ENCODE peak calls at places on chromosomes 6 and 20, in six cellular contexts. D, Q, M, A, O and S are unnamed samples.

GRCh38 chr20:20487811-20488210 is 119.9 kb downstream of the INSM1 start:
- DNase-seq in Q (no peak), O (no peak), A (peak), D (no peak), M (no peak), S (no peak)

GRCh38 chr20:63191400-63191799 is 24.5 kb downstream of the YTHDF1 start:
- DNase-seq in O (no peak), D (no peak), A (no peak), M (no peak), Q (no peak), S (no peak)

GRCh38 chr6:20058912-20059311 is 153.4 kb downstream of the MBOAT1 start:
- DNase-seq in A (no peak), M (no peak), D (no peak), O (no peak), Q (no peak), S (no peak)

GRCh38 chr20:62818592-62819493 is 2.0 kb downstream of the COL9A3 start:
- DNase-seq in A (peak), Q (no peak), O (peak), M (peak), D (no peak), S (no peak)

GRCh38 chr20:41249371-41249770 is 68.2 kb downstream of the ZHX3 start:
- DNase-seq in Q (no peak), O (peak), M (peak), A (peak), D (no peak), S (no peak)

GRCh38 chr6:47534063-47534462 is 56.5 kb downstream of the CD2AP start:
- DNase-seq in O (no peak), Q (no peak), A (no peak), M (no peak), D (no peak), S (no peak)

GRCh38 chr20:23117738-23118137 is 31.6 kb upstream of the CD93 start:
- DNase-seq in D (no peak), Q (no peak), O (no peak), A (no peak), M (no peak), S (no peak)

GRCh38 chr20:45221076-45221475 is at the start of gene SEMG2:
- DNase-seq in A (no peak), Q (no peak), D (no peak), O (no peak), M (no peak), S (no peak)

GRCh38 chr6:124131779-124132178 is 328.1 kb downstream of the NKAIN2 start:
- DNase-seq in Q (no peak), M (no peak), D (no peak), O (no peak), A (no peak), S (no peak)

GRCh38 chr6:41462980-41463930 is 82.9 kb upstream of the FOXP4 start:
- DNase-seq in M (peak), O (peak), A (peak), D (no peak), Q (no peak), S (no peak)

GRCh38 chr6:158506577-158506976 is 53.3 kb upstream of the TMEM181 start:
- DNase-seq in D (no peak), O (no peak), Q (no peak), A (peak), M (no peak), S (no peak)

GRCh38 chr6:125789576-125790402 is 971 bp upstream of the NCOA7 start:
- DNase-seq in A (peak), O (peak), D (peak), M (peak), Q (peak), S (no peak)

GRCh38 chr6:167424060-167424673 is 99.3 kb downstream of the TTLL2 start:
- DNase-seq in D (no peak), O (no peak), A (no peak), Q (no peak), M (no peak), S (no peak)

GRCh38 chr6:169101981-169102380 is 151.7 kb downstream of the THBS2 start:
- DNase-seq in D (no peak), O (peak), Q (no peak), A (peak), M (no peak), S (no peak)

GRCh38 chr6:939526-940252 is 246.8 kb upstream of the EXOC2 start:
- DNase-seq in A (no peak), O (no peak), M (no peak), D (no peak), Q (no peak), S (no peak)

GRCh38 chr6:11381801-11382513 is 149.5 kb upstream of the NEDD9 start:
- DNase-seq in D (peak), M (no peak), Q (peak), A (no peak), O (no peak), S (peak)